ENCODE peak calls at places on chromosome 20, in ten cellular contexts. T is thoracic aorta, X is psoas muscle, G is stomach, L is GM06990, W is lower lobe of right lung, D is right lobe of liver, P is IMR-90, I is AG04450, B is upper lobe of right lung. N is an unnamed sample.

GRCh38 chr20:13515291-13515690 is 123.4 kb downstream of the TASP1 start:
- DNase-seq in B (no peak), D (no peak), P (peak; percentile 52), X (no peak), W (no peak), L (no peak), T (no peak), I (no peak), G (no peak), N (no peak)

GRCh38 chr20:33736962-33737361 is 5.2 kb downstream of the ZNF341 start:
- DNase-seq in L (no peak), B (no peak), D (no peak), W (no peak), X (no peak), G (no peak), T (no peak), I (no peak), P (no peak), N (no peak)

GRCh38 chr20:45857836-45858250 is 429 bp downstream of the ZSWIM3 start:
- DNase-seq in G (no peak), L (no peak), W (no peak), B (no peak), D (peak; percentile 55), X (no peak), I (no peak), T (no peak), P (no peak), N (no peak)

GRCh38 chr20:17525650-17526049 is 5.5 kb downstream of the BFSP1 start:
- DNase-seq in W (no peak), B (no peak), P (no peak), D (no peak), G (peak; percentile 32), T (no peak), X (no peak), L (no peak), I (no peak), N (peak; percentile 78)

GRCh38 chr20:16051968-16052367 is 521.3 kb downstream of the KIF16B start:
- DNase-seq in G (no peak), X (no peak), P (no peak), D (no peak), B (no peak), I (no peak), W (no peak), L (no peak), T (no peak), N (no peak)

GRCh38 chr20:11229772-11230171 is 556.0 kb upstream of the JAG1 start:
- DNase-seq in B (no peak), X (peak; percentile 48), T (peak; percentile 54), P (peak; percentile 99), L (no peak), I (peak; percentile 88), W (peak; percentile 57), D (no peak), G (peak; percentile 31), N (peak; percentile 81)

GRCh38 chr20:62376112-62377063 is 9.3 kb upstream of the LAMA5 start:
- DNase-seq in T (no peak), D (peak; percentile 82), L (no peak), I (no peak), B (no peak), W (no peak), G (peak; percentile 66), X (peak; percentile 72), P (peak; percentile 32), N (peak; percentile 56)

GRCh38 chr20:52190437-52191131 is 995 bp downstream of the ZFP64 start:
- DNase-seq in P (peak; percentile 11), T (no peak), G (peak; percentile 34), I (no peak), B (no peak), L (peak; percentile 42), W (no peak), D (no peak), X (no peak), N (peak; percentile 54)

GRCh38 chr20:36202891-36203338 is 33.4 kb upstream of the AAR2 start:
- DNase-seq in L (peak; percentile 36), D (peak; percentile 75), G (peak; percentile 74), I (no peak), X (peak; percentile 83), B (peak; percentile 82), P (peak; percentile 19), T (no peak), W (peak; percentile 79), N (peak; percentile 21)

GRCh38 chr20:32263398-32263954 is 14.0 kb upstream of the KIF3B start:
- DNase-seq in G (no peak), X (no peak), B (no peak), D (no peak), P (no peak), T (no peak), I (no peak), L (no peak), W (no peak), N (peak; percentile 71)

GRCh38 chr20:51854912-51855311 is 52.6 kb upstream of the SALL4 start:
- DNase-seq in B (no peak), T (no peak), L (no peak), X (no peak), G (no peak), D (no peak), I (no peak), P (no peak), W (no peak), N (peak; percentile 30)

GRCh38 chr20:32792316-32792715 is 27.4 kb upstream of the MAPRE1 start:
- DNase-seq in W (no peak), B (no peak), G (no peak), L (peak; percentile 70), P (peak; percentile 23), D (no peak), I (no peak), X (peak; percentile 42), T (no peak), N (no peak)

GRCh38 chr20:52425253-52425652 is 233.7 kb upstream of the ZFP64 start:
- DNase-seq in G (no peak), D (no peak), T (no peak), X (no peak), W (no peak), P (peak; percentile 6), B (no peak), L (no peak), I (no peak), N (peak; percentile 3)

GRCh38 chr20:6169251-6169650 is 46.4 kb upstream of the FERMT1 start:
- DNase-seq in G (no peak), T (no peak), B (no peak), I (no peak), X (no peak), P (peak; percentile 12), L (no peak), W (no peak), D (no peak), N (peak; percentile 47)

GRCh38 chr20:37505263-37506165 is 15.5 kb upstream of the NNAT start:
- DNase-seq in X (no peak), I (no peak), G (no peak), L (no peak), W (no peak), T (no peak), B (no peak), D (peak; percentile 77), P (no peak), N (no peak)

GRCh38 chr20:36096404-36096799 is 58.1 kb upstream of the EPB41L1 start:
- DNase-seq in B (no peak), T (no peak), X (no peak), G (no peak), P (no peak), W (no peak), D (no peak), L (no peak), I (no peak), N (no peak)

DNA sequence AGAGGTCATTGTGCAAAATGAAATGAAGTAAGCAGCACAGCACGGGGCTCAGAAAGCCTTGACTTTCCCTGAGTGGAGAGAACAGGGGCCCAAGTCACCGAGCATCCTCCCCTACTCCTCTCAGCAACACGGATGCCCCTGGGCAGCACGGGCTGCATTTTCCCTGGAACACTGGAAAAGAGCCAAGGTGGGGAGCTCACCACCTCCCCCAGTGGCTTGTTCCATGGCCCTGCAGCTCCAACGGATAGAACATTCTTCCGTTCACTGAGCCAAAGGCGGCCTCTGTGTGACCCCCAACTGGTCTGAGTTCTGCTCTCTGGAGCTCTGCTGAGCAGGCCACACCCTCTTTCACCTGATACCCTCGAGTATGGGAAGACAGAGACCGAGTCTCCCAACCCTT is 20.8 kb upstream of the EMILIN3 start:
- DNase-seq in X (no peak), I (no peak), P (no peak), G (no peak), T (no peak), D (no peak), W (peak; percentile 35), B (no peak), L (no peak), N (no peak)
- TF ChIP-seq CTCF in X (no peak), I (peak; percentile 13), P (no peak), G (no peak), T (no peak), D (no peak), W (no peak), B (no peak), L (no peak), N (no peak)

DNA sequence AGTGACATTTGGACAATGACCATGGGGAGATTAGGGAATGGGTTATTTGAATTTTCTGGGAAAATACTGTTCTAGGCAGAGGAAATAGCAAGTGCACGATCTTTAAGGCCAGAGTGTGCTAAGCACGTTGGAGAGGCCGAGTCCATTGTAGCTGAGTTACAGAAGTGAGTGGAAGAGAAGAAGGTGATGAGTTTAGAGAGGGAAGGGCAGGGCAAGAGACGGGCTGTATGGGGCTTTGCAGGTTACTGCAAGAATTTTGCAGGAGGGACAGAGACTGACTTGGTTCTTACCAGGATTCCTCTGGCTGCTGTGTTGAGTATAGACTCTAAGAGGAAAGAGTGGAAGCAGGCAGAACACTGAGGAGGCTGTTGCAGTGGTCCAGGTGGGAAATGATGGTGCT is 1.1 kb upstream of the NCOA3 start:
- DNase-seq in P (no peak), L (no peak), X (no peak), W (no peak), I (no peak), B (no peak), G (no peak), D (no peak), T (no peak), N (no peak)
- H3K4me3 ChIP-seq in P (no peak overlapping the region), L (peak overlapping the region; percentile 97), X (peak overlapping the region; percentile 98), W (no peak overlapping the region), I (no peak overlapping the region), B (no peak overlapping the region), G (no peak overlapping the region), D (no peak overlapping the region), T (no peak overlapping the region), N (no peak overlapping the region)

DNA sequence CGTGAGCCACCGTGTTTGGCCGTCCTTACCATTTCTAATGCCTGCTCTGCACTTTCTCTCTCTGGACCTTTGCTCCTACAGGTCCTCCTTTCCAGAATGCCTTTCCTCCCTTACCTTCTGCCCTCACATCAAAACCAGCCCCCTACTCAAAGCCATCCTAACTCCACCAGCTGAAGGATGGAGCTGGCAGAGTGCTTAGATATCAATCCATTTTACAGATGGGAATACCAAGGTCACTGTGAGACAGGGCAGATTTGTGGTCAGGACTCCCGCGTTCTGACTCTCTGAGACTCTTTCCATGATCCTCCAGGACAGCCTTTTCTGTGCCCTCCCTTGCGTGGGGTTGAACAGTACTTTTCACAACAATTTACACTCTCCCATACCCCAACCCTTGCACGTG is 41.7 kb upstream of the SCRT2 start:
- DNase-seq in X (no peak), B (no peak), G (no peak), T (no peak), D (no peak), W (no peak), P (no peak), I (no peak), L (no peak), N (no peak)
- H3K27me3 ChIP-seq in X (peaks cover 3% of the 10 kb centered on the region), B (no peaks in the 10 kb centered on the region), G (no peaks in the 10 kb centered on the region), T (no peaks in the 10 kb centered on the region), D (no peaks in the 10 kb centered on the region), W (peaks cover 12% of the 10 kb centered on the region), P (peaks cover 20% of the 10 kb centered on the region), I (peaks cover 9% of the 10 kb centered on the region), L (no peaks in the 10 kb centered on the region), N (no peaks in the 10 kb centered on the region)

GRCh38 chr20:57080796-57081195 is 185.6 kb downstream of the BMP7 start:
- DNase-seq in G (no peak), P (no peak), W (no peak), B (no peak), T (no peak), D (no peak), L (no peak), X (no peak), I (no peak), N (no peak)
- TF ChIP-seq CTCF in G (no peak), P (no peak), W (no peak), B (no peak), T (no peak), D (no peak), L (no peak), X (no peak), I (no peak), N (no peak)

N was measured in bronchial epithelial cell.